ENCODE peak calls at places on chromosomes 7 and 10, in eight cellular contexts. R, M, K, A, C, L, P and B are unnamed samples.

GRCh38 chr7:92988051-92988450 is 129.7 kb downstream of the SAMD9 start:
- DNase-seq in R (no peak), M (peak; percentile 65), K (peak; percentile 67), A (no peak), C (no peak), L (peak; percentile 20), P (peak; percentile 74), B (no peak)

GRCh38 chr10:1058017-1058416 is 1.8 kb downstream of the WDR37 start:
- DNase-seq in R (no peak), M (no peak), K (no peak), A (no peak), C (no peak), L (no peak), P (no peak), B (no peak)

GRCh38 chr10:29319205-29319781 is 30.4 kb downstream of the LYZL1 start:
- DNase-seq in R (no peak), M (no peak), K (no peak), A (no peak), C (no peak), L (no peak), P (no peak), B (no peak)

GRCh38 chr10:71427246-71427645 is 30.5 kb downstream of the CDH23 start:
- DNase-seq in R (no peak), M (no peak), K (no peak), A (no peak), C (no peak), L (no peak), P (no peak), B (no peak)

GRCh38 chr10:106863549-106863948 is 301.0 kb downstream of the SORCS1 start:
- DNase-seq in R (peak; percentile 36), M (no peak), K (no peak), A (no peak), C (peak; percentile 15), L (no peak), P (no peak), B (no peak)

GRCh38 chr10:72291019-72291532 is 17.4 kb downstream of the DDIT4 start:
- DNase-seq in R (no peak), M (no peak), K (no peak), A (no peak), C (peak; percentile 32), L (no peak), P (peak; percentile 63), B (no peak)

GRCh38 chr7:15685358-15686181 is 913 bp downstream of the MEOX2 start:
- DNase-seq in R (peak; percentile 57), M (peak; percentile 84), K (no peak), A (peak; percentile 13), C (peak; percentile 13), L (peak; percentile 69), P (peak; percentile 3), B (peak; percentile 5)

GRCh38 chr10:13942030-13942429 is 355.3 kb downstream of the PRPF18 start:
- DNase-seq in R (no peak), M (no peak), K (no peak), A (no peak), C (no peak), L (no peak), P (no peak), B (no peak)

GRCh38 chr7:44498230-44498954 is 7.9 kb upstream of the NUDCD3 start:
- DNase-seq in R (no peak), M (no peak), K (no peak), A (no peak), C (no peak), L (no peak), P (no peak), B (no peak)

GRCh38 chr10:3217301-3217700 is 44.7 kb upstream of the PITRM1 start:
- DNase-seq in R (no peak), M (peak; percentile 61), K (peak; percentile 73), A (no peak), C (no peak), L (peak; percentile 47), P (peak; percentile 43), B (no peak)

GRCh38 chr10:15374156-15374555 is 3.1 kb upstream of the FAM171A1 start:
- DNase-seq in R (no peak), M (no peak), K (no peak), A (no peak), C (peak; percentile 54), L (no peak), P (no peak), B (peak; percentile 35)

GRCh38 chr10:12534824-12535223 is 185.5 kb downstream of the CAMK1D start:
- DNase-seq in R (no peak), M (no peak), K (peak; percentile 85), A (no peak), C (no peak), L (no peak), P (peak; percentile 2), B (no peak)

GRCh38 chr10:33803248-33803647 is 468.8 kb upstream of the NRP1 start:
- DNase-seq in R (no peak), M (peak; percentile 36), K (peak; percentile 83), A (no peak), C (no peak), L (peak; percentile 64), P (peak; percentile 26), B (no peak)

GRCh38 chr10:22250897-22251605 is 33.2 kb upstream of the EBLN1 start:
- DNase-seq in R (no peak), M (peak; percentile 41), K (no peak), A (no peak), C (no peak), L (no peak), P (no peak), B (no peak)

GRCh38 chr10:53699684-53700083 is 927.1 kb upstream of the MBL2 start:
- DNase-seq in R (no peak), M (no peak), K (no peak), A (no peak), C (no peak), L (no peak), P (no peak), B (no peak)

GRCh38 chr7:156122752-156123354 is 310.6 kb upstream of the SHH start:
- DNase-seq in R (no peak), M (no peak), K (no peak), A (no peak), C (no peak), L (no peak), P (no peak), B (no peak)

GRCh38 chr10:114754445-114755320 is 66.9 kb upstream of the FHIP2A start:
- DNase-seq in R (no peak), M (peak; percentile 33), K (no peak), A (no peak), C (no peak), L (peak; percentile 46), P (peak; percentile 60), B (no peak)

GRCh38 chr10:124595143-124595883 is 133.7 kb downstream of the LHPP start:
- DNase-seq in R (no peak), M (no peak), K (no peak), A (no peak), C (no peak), L (no peak), P (no peak), B (no peak)

GRCh38 chr7:8175929-8176369 is 86.0 kb downstream of the ICA1 start:
- DNase-seq in R (no peak), M (no peak), K (no peak), A (no peak), C (no peak), L (no peak), P (no peak), B (no peak)

GRCh38 chr7:77684030-77684429 is 12.2 kb upstream of the RSBN1L start:
- DNase-seq in R (peak; percentile 55), M (peak; percentile 91), K (peak; percentile 97), A (no peak), C (no peak), L (peak; percentile 70), P (peak; percentile 56), B (no peak)

GRCh38 chr10:117429644-117430043 is 54.4 kb upstream of the PDZD8 start:
- DNase-seq in R (no peak), M (no peak), K (no peak), A (no peak), C (no peak), L (no peak), P (no peak), B (no peak)

GRCh38 chr10:58239561-58240169 is 28.0 kb downstream of the IPMK start:
- DNase-seq in R (no peak), M (peak; percentile 28), K (no peak), A (no peak), C (no peak), L (peak; percentile 23), P (peak; percentile 44), B (no peak)

GRCh38 chr7:32155712-32156111 is 85.5 kb upstream of the PDE1C start:
- DNase-seq in R (no peak), M (peak; percentile 31), K (no peak), A (no peak), C (no peak), L (peak; percentile 40), P (no peak), B (no peak)

DNA sequence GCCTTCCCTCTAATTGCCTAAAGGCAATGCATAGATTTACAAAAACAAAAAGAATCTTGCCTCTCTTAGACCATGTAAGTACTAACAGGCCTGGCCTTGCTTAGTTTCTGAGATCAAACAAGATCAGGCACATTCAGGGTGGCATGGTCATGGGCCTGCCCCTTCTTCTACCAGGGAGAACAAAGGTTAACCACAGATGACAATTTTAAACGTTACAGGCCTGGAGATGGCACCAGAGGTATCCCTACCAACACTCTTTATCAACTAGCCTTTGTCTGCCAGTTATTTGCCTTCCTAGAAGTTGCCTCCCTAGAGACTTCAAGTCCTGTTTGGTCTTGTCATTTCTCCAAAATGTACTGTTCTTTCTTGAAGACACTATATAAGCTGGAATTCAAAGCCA is 252.6 kb downstream of the DOCK4 start:
- DNase-seq in R (no peak), M (peak; percentile 54), K (no peak), A (no peak), C (no peak), L (no peak), P (peak; percentile 92), B (no peak)
- TF ChIP-seq CTCF in R (no peak), M (no peak), K (no peak), A (no peak), C (no peak), L (no peak), P (peak; percentile 58), B (no peak)

GRCh38 chr7:141463986-141464385 is 87.2 kb upstream of the AGK start:
- DNase-seq in R (no peak), M (no peak), K (no peak), A (no peak), C (no peak), L (no peak), P (no peak), B (no peak)
- TF ChIP-seq CTCF in R (no peak), M (no peak), K (no peak), A (no peak), C (no peak), L (no peak), P (no peak), B (no peak)

GRCh38 chr7:47483604-47484273 is 98.2 kb downstream of the TNS3 start:
- DNase-seq in R (no peak), M (peak; percentile 52), K (no peak), A (no peak), C (no peak), L (no peak), P (no peak), B (no peak)
- TF ChIP-seq CTCF in R (no peak), M (peak; percentile 17), K (peak; percentile 54), A (peak; percentile 27), C (no peak), L (no peak), P (peak; percentile 3), B (no peak)

DNA sequence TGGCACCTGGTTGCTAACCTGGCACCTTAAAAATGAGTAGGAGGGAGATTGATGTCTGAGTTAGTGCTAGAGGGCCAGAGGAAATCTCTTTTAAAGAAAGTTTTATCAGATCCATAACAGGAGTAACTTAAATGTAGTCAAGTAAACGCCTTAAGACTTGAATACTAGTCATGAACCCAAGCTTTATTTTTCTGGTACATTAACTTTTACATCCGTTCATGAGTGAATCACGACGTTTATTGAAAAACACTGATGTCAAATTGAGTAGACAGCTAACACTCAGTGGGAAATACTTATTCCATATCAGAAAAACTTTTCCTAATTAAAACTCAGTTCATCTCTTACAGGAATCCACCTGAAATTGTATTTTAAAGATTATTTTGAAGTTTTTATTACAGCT is 6.9 kb upstream of the LAMB1 start:
- DNase-seq in R (no peak), M (no peak), K (no peak), A (no peak), C (no peak), L (no peak), P (no peak), B (no peak)
- TF ChIP-seq CTCF in R (no peak), M (no peak), K (no peak), A (no peak), C (no peak), L (no peak), P (no peak), B (no peak)